ENCODE peak calls at places on chromosomes 4 and X, in six cellular contexts. P is AG04449, H is cardiac fibroblast, D is fibroblast of the aortic adventitia, Y is thoracic aorta, S is tibial artery. I is an unnamed sample.

GRCh38 chrX:18793601-18794089 is 86.2 kb downstream of the PPEF1 start:
- DNase-seq in S (no peak), Y (no peak), H (no peak), D (no peak), P (no peak), I (no peak)

GRCh38 chr4:169033660-169034059 is 23.6 kb upstream of the CBR4 start:
- DNase-seq in H (peak; percentile 39), P (no peak), Y (no peak), D (peak; percentile 24), S (no peak), I (no peak)

GRCh38 chr4:121041307-121042090 is 30.8 kb downstream of the NDNF start:
- DNase-seq in P (no peak), S (no peak), D (no peak), H (no peak), Y (no peak), I (no peak)

GRCh38 chr4:11496313-11496956 is 67.7 kb upstream of the HS3ST1 start:
- DNase-seq in P (no peak), H (peak; percentile 76), S (no peak), D (peak; percentile 35), Y (no peak), I (no peak)

GRCh38 chr4:153451931-153452660 is 14.1 kb upstream of the TMEM131L start:
- DNase-seq in P (no peak), Y (no peak), D (no peak), S (no peak), H (no peak), I (no peak)

GRCh38 chr4:139461022-139461421 is 7.1 kb downstream of the RAB33B start:
- DNase-seq in P (no peak), S (peak; percentile 73), H (no peak), Y (no peak), D (no peak), I (no peak)

GRCh38 chrX:85084770-85085393 is 81.2 kb downstream of the APOOL start:
- DNase-seq in H (peak; percentile 57), D (peak; percentile 59), Y (no peak), S (no peak), P (no peak), I (no peak)

GRCh38 chr4:103099691-103100392 is at the start of gene BDH2:
- DNase-seq in P (peak; percentile 83), D (peak; percentile 99), S (peak; percentile 67), Y (no peak), H (peak; percentile 98), I (peak; percentile 89)

GRCh38 chr4:184792334-184792733 is 33.4 kb downstream of the ACSL1 start:
- DNase-seq in S (no peak), H (no peak), D (no peak), Y (no peak), P (no peak), I (no peak)

DNA sequence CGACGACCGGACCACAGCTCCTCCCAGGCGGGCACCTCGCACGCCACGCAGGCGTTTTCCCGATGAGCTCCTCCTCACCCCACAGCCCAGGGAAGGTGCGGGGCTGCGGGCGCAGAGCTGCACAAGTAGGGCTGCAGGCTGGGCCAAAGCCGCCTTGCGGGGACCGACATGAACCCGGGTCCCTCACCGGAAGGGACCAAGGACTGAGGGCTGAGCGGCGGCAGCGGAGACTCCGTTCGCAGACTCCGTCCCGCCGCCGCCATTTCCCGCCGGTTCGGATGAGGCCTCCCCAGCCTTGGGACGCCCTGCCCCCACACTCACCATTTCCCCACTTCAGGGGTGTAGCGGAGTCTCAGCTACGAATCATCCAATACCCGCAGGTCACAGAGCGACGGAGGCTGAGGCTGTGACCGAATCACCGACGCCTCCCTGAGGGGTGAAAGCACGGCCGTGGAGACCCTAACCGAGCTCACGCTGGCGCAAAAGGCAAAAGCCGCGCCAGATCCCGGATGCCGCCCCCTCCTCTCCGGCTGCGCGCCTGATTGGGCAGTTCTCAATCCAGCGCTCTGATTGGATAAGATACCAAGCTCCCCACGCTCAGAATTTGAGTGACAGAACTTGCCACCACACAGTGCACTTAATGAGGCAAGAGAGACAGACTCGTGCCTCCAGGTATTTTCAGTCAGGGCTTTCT is at the start of gene ZNF732:
- DNase-seq in D (peak; percentile 14), Y (no peak), H (peak; percentile 81), P (no peak), S (no peak), I (no peak)
- H3K4me3 ChIP-seq in D (peak within 1 kb of the TSS; percentile 25), Y (peak within 1 kb of the TSS; percentile 65), H (peak within 1 kb of the TSS; percentile 40), P (peak within 1 kb of the TSS; percentile 54), S (peak within 1 kb of the TSS; percentile 58), I (no peak within 1 kb of the TSS)

DNA sequence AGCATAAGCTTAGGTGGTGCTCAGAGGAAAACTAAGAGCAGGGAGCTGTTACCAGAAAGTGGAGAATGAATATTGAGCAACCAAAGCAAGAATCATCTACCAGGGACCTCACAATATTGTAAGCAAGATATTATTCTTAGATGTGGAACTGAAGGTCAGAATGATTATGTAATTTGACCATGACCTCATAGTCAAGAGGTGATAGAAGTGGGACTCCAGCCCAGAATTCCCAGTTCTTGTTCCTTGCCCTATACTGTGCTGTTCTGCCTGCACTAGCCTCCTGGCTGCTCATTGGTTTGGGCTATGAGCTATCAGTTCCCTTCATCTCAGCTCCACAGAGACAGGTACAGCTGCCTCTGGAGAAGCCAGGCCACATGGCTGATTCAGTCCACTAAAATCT is 229.4 kb downstream of the LDB2 start:
- DNase-seq in S (no peak), H (no peak), D (peak; percentile 79), Y (no peak), P (no peak), I (no peak)
- H3K4me3 ChIP-seq in S (no peak overlapping the region), H (no peak overlapping the region), D (no peak overlapping the region), Y (no peak overlapping the region), P (no peak overlapping the region), I (no peak overlapping the region)

DNA sequence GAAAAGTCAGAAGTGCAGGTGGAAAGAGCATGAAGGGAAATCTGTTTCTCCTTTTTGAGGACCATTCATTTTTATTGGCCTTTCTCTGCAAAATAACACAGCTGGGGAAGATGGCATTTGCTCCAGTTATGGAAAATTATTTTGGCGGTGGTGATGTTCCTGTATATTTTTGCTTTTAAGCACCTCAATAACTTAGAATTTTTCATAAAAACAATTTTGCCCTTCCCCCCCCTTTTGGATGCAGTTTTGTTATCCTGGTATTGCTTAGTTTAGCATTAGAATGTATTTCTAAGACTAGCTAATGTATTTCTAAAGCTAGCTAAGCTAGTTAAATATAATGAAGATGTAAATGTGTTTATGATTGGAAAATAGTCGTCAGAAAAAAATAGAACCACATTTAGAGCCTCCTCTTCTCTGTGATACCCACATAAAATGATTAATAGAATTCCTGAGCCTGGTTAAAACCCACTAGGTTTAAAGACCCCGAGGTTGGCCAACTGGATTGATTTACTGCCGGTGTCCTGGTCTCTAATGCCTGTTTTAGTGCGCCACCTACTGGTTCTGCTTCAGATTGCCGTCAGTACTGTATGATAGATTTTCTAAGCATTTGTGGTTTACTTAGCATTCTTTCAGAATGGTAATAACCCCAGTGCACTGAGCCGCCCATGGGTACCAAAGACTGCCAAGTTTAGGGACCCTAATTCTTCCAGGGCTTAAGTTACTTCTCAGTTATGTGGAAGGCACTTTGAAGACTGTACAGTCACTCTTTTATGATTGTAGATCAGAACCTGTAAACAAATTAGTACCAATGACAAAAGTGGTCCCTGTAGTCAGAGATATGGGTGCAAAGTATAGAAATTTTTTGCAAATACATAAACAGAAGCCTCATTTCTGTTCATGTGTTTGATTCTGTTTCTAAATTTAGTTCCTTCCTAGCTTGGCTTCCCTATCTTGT is 11.4 kb downstream of the KLF3 start:
- DNase-seq in Y (peak; percentile 63), H (peak; percentile 91), D (peak; percentile 92), S (peak; percentile 85), P (peak; percentile 34), I (peak; percentile 52)
- H3K4me3 ChIP-seq in Y (peak overlapping the region; percentile 38), H (no peak overlapping the region), D (peak overlapping the region; percentile 10), S (no peak overlapping the region), P (no peak overlapping the region), I (no peak overlapping the region)

GRCh38 chrX:119479845-119480244 is 11.6 kb downstream of the SLC25A5 start:
- DNase-seq in S (no peak), Y (no peak), P (no peak), D (no peak), H (no peak), I (no peak)

GRCh38 chrX:119481218-119481875 is 13.1 kb downstream of the SLC25A5 start:
- DNase-seq in P (no peak), H (no peak), S (no peak), Y (no peak), D (no peak), I (no peak)

GRCh38 chrX:119482497-119483480 is 14.5 kb downstream of the SLC25A5 start:
- DNase-seq in Y (no peak), H (peak; percentile 56), S (peak; percentile 75), D (peak; percentile 44), P (no peak), I (no peak)

GRCh38 chrX:119478504-119478903 is 10.3 kb downstream of the SLC25A5 start:
- DNase-seq in D (no peak), Y (no peak), P (no peak), H (no peak), S (no peak), I (no peak)

DNA sequence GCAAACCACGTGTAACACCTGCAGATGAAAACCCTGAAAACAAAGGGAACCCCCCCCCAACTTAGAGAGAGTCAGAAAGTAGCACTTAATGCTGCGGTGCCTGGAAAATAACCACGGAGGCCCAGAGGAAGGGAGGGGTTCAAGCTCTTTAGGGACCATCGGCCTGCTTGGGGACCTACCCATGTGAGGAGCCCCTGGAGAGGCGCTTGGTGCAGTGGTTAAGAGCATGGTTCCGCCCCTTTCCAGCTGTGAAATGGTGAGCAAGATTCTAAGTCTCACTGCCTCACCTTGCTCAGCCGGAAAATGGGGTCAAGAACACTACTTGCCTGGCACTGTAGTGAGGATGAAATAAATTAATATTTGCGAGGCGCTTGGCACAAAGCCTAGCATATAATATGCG is 13.8 kb downstream of the SLC25A5 start:
- DNase-seq in H (no peak), S (no peak), Y (no peak), D (no peak), P (no peak), I (no peak)
- H3K4me3 ChIP-seq in H (no peak overlapping the region), S (peak overlapping the region; percentile 53), Y (peak overlapping the region; percentile 72), D (no peak overlapping the region), P (no peak overlapping the region), I (no peak overlapping the region)

DNA sequence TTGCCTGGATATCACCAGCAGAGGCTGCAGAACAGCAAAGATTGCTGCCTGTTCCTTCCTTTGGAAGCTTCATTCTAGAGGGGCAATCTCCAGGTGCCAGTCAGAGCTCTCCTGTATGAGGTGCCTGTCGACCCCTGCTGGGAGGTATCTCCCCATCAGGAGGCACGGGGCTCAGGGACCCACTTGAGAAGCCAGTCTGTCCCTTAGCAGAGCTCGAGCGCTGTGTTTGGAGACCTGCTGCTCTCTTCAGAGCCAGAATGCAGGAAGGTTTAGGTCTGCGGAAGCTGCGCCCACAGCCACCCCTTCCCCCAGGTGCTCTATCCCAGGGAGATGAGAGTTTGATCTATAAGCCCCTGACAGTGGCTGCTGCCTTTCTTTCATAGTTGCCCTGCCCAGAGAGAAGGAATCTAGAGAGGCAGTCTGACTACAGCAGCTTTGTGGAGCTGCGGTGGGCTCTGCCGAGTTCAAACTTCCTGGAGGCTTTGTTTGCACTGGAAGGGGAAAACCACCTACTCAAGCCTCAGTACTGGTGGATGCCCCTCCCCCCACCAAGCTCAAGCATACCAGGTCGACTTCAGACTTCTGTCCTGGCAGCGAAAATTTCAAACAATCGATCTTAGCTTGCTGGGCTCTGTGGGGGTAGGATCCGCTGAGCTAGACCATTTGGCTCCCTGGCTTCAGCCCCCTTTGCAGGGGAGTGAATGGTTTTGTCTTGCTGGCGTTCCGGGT is 57.9 kb downstream of the DKK2 start:
- DNase-seq in Y (no peak), P (no peak), S (peak; percentile 57), H (no peak), D (no peak), I (no peak)
- H3K4me3 ChIP-seq in Y (no peak overlapping the region), P (no peak overlapping the region), S (no peak overlapping the region), H (no peak overlapping the region), D (no peak overlapping the region), I (no peak overlapping the region)

I was measured in LNCaP clone FGC.